ENCODE peak calls at places on chromosomes 16 and 17, in ten cellular contexts. D is fibroblast of pulmonary artery, T is AG04449, H is heart left ventricle, G is fibroblast of mammary gland, A is AG04450, N is IMR-90, W is BE2C, Q is lower lobe of right lung, L is mucosa of descending colon. F is an unnamed sample.

GRCh38 chr17:8632087-8632486 is 1.6 kb upstream of the MYH10 start:
- DNase-seq in D (no peak), T (no peak), H (no peak), G (no peak), A (no peak), N (no peak), W (no peak), Q (no peak), L (no peak), F (no peak)

GRCh38 chr17:72439893-72440502 is 319.2 kb downstream of the SOX9 start:
- DNase-seq in D (no peak), T (no peak), H (no peak), G (no peak), A (no peak), N (no peak), W (no peak), Q (no peak), L (no peak), F (no peak)

GRCh38 chr17:28792877-28793666 is 49.3 kb downstream of the TRAF4 start:
- DNase-seq in D (peak), T (no peak), H (no peak), G (no peak), A (no peak), N (peak), W (no peak), Q (no peak), L (no peak), F (no peak)

GRCh38 chr17:74008196-74008595 is 195.3 kb upstream of the RPL38 start:
- DNase-seq in D (no peak), T (no peak), H (no peak), G (peak), A (no peak), N (no peak), W (no peak), Q (no peak), L (no peak), F (no peak)

GRCh38 chr17:44256671-44257070 is 11.3 kb downstream of the SLC4A1 start:
- DNase-seq in D (no peak), T (no peak), H (no peak), G (no peak), A (no peak), N (no peak), W (no peak), Q (no peak), L (no peak), F (no peak)

GRCh38 chr16:24800586-24800985 is 45.2 kb upstream of the SLC5A11 start:
- DNase-seq in D (peak), T (no peak), H (no peak), G (peak), A (no peak), N (peak), W (no peak), Q (no peak), L (no peak), F (peak)

GRCh38 chr16:48317614-48318013 is 67.6 kb downstream of the SIAH1 start:
- DNase-seq in D (peak), T (peak), H (no peak), G (peak), A (no peak), N (peak), W (no peak), Q (no peak), L (no peak), F (peak)

GRCh38 chr17:72839086-72839728 is 253.3 kb downstream of the SLC39A11 start:
- DNase-seq in D (no peak), T (no peak), H (no peak), G (no peak), A (no peak), N (no peak), W (no peak), Q (no peak), L (no peak), F (no peak)

GRCh38 chr16:66539628-66540469 is 10.1 kb downstream of the TK2 start:
- DNase-seq in D (no peak), T (no peak), H (no peak), G (no peak), A (no peak), N (no peak), W (no peak), Q (no peak), L (no peak), F (peak)

GRCh38 chr16:66542396-66542795 is 7.5 kb downstream of the TK2 start:
- DNase-seq in D (no peak), T (no peak), H (no peak), G (no peak), A (no peak), N (no peak), W (no peak), Q (no peak), L (no peak), F (no peak)

GRCh38 chr16:66544358-66544757 is 5.6 kb downstream of the TK2 start:
- DNase-seq in D (no peak), T (no peak), H (no peak), G (no peak), A (no peak), N (no peak), W (no peak), Q (no peak), L (no peak), F (no peak)

GRCh38 chr16:66541388-66542360 is 8.2 kb downstream of the TK2 start:
- DNase-seq in D (no peak), T (no peak), H (no peak), G (no peak), A (no peak), N (no peak), W (no peak), Q (no peak), L (no peak), F (no peak)

DNA sequence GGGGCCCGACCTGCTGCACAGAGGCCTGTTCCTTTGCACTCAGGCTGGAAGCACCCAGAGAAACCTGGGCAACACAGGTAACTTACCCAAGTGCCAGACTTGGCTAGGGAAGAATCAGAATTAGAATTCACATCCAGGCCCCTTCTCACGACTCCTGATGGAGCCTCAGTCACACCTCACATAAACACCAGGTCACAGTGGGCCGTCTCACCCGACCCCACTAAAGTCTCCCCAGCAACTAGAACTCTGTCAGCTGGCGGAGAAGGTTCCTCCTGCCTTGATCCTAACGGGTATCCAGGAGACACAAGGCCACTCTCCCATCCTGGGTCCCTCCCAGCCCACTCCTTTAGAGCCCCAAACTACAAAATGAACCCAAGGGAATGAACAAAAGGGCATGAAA is 6.4 kb downstream of the TK2 start:
- DNase-seq in D (no peak), T (no peak), H (no peak), G (no peak), A (no peak), N (no peak), W (no peak), Q (no peak), L (no peak), F (no peak)
- TF ChIP-seq CTCF in D (no peak), T (no peak), H (no peak), G (no peak), A (no peak), N (no peak), W (no peak), Q (no peak), L (no peak), F (no peak)

GRCh38 chr16:85323230-85323960 is 211.1 kb upstream of the CIBAR2 start:
- DNase-seq in D (no peak), T (no peak), H (no peak), G (no peak), A (no peak), N (no peak), W (no peak), Q (no peak), L (no peak), F (no peak)

GRCh38 chr16:85321856-85322271 is 209.6 kb upstream of the CIBAR2 start:
- DNase-seq in D (peak), T (no peak), H (peak), G (peak), A (peak), N (peak), W (peak), Q (peak), L (peak), F (no peak)

GRCh38 chr16:85326113-85326793 is 214.0 kb upstream of the CIBAR2 start:
- DNase-seq in D (peak), T (no peak), H (no peak), G (no peak), A (no peak), N (peak), W (no peak), Q (no peak), L (no peak), F (no peak)

GRCh38 chr16:85324506-85324905 is 212.2 kb upstream of the CIBAR2 start:
- DNase-seq in D (no peak), T (no peak), H (no peak), G (no peak), A (no peak), N (no peak), W (no peak), Q (no peak), L (no peak), F (no peak)

GRCh38 chr16:85323961-85324253 is 211.6 kb upstream of the CIBAR2 start:
- DNase-seq in D (no peak), T (no peak), H (no peak), G (no peak), A (no peak), N (no peak), W (no peak), Q (no peak), L (no peak), F (no peak)
- H3K4me3 ChIP-seq in D (no peak), T (no peak), H (no peak), G (no peak), A (no peak), N (no peak), W (no peak), Q (no peak), L (no peak), F (no peak)

DNA sequence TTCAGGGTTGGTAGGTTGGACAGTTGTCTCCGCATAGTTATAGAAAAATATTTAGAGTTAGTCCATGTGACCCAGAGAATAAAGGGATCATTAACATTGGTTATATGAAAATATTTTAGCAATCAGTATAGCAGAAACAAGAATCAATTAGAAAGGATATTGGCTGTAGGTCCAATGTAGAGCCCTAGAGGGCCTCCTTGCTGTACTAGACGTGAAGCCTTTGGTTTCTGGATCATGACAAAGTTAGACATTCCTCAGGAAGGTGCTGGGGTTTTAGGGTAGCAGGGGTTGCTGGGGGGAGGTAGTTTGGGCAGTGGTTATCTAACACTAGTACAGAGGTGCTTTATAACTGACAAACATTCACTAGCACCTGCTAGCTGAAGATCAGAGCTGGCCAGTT is 31.6 kb upstream of the ANKFN1 start:
- DNase-seq in D (no peak), T (no peak), H (no peak), G (no peak), A (no peak), N (no peak), W (no peak), Q (no peak), L (no peak), F (no peak)
- TF ChIP-seq CTCF in D (no peak), T (no peak), H (no peak), G (peak), A (peak), N (peak), W (no peak), Q (no peak), L (no peak), F (no peak)

DNA sequence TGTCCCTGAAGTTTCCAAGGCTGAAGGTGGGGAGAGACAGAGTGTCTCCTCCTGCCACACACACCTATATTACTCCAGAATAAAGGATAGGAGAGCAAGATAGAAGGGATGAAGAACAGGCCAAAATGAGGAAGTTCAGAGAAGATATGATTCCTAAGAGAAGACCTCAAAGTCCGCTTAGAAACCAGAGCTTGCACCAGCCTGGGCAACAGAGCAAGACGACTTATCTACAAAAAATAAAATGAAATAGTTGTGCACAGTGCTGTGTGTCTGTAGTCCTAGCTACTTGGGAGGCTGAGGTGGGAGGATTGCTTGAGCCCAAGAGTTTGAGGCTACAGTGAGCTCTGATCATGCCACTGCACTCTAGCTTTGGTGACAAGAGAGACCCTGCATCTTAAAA is 128.2 kb downstream of the HS3ST3B1 start:
- DNase-seq in D (no peak), T (no peak), H (no peak), G (no peak), A (no peak), N (no peak), W (no peak), Q (no peak), L (no peak), F (no peak)
- H3K4me3 ChIP-seq in D (no peak), T (no peak), H (no peak), G (no peak), A (no peak), N (no peak), W (no peak), Q (no peak), L (no peak), F (no peak)

GRCh38 chr16:58451263-58451662 is 48.7 kb upstream of the NDRG4 start:
- DNase-seq in D (no peak), T (no peak), H (peak), G (no peak), A (no peak), N (no peak), W (peak), Q (no peak), L (no peak), F (no peak)

GRCh38 chr16:58449768-58450167 is 50.2 kb upstream of the NDRG4 start:
- DNase-seq in D (no peak), T (no peak), H (no peak), G (no peak), A (no peak), N (no peak), W (no peak), Q (no peak), L (no peak), F (no peak)

GRCh38 chr16:58452640-58453039 is 47.3 kb upstream of the NDRG4 start:
- DNase-seq in D (no peak), T (no peak), H (no peak), G (no peak), A (no peak), N (no peak), W (no peak), Q (no peak), L (no peak), F (no peak)

GRCh38 chr16:58450590-58450989 is 49.4 kb upstream of the NDRG4 start:
- DNase-seq in D (no peak), T (no peak), H (no peak), G (no peak), A (no peak), N (no peak), W (no peak), Q (no peak), L (no peak), F (no peak)

GRCh38 chr16:58451945-58452401 is 48.0 kb upstream of the NDRG4 start:
- DNase-seq in D (peak), T (no peak), H (no peak), G (peak), A (no peak), N (no peak), W (no peak), Q (no peak), L (no peak), F (peak)
- TF ChIP-seq CTCF in D (no peak), T (no peak), H (no peak), G (no peak), A (no peak), N (no peak), W (peak), Q (no peak), L (no peak), F (no peak)

GRCh38 chr17:42316755-42317154 is 28.5 kb downstream of the STAT5A start:
- DNase-seq in D (no peak), T (no peak), H (no peak), G (no peak), A (no peak), N (no peak), W (no peak), Q (no peak), L (no peak), F (no peak)

GRCh38 chr17:42313389-42313772 is 25.1 kb downstream of the STAT5A start:
- DNase-seq in D (no peak), T (no peak), H (no peak), G (no peak), A (no peak), N (no peak), W (no peak), Q (no peak), L (no peak), F (no peak)

GRCh38 chr17:42317256-42317966 is 29.1 kb downstream of the STAT5A start:
- DNase-seq in D (no peak), T (no peak), H (no peak), G (no peak), A (no peak), N (no peak), W (no peak), Q (no peak), L (no peak), F (no peak)

GRCh38 chr17:42313773-42314566 is 25.7 kb downstream of the STAT5A start:
- DNase-seq in D (no peak), T (no peak), H (no peak), G (peak), A (no peak), N (no peak), W (no peak), Q (no peak), L (no peak), F (peak)

GRCh38 chr17:42315402-42316156 is 27.3 kb downstream of the STAT5A start:
- DNase-seq in D (no peak), T (no peak), H (no peak), G (no peak), A (no peak), N (no peak), W (no peak), Q (no peak), L (no peak), F (no peak)
- H3K4me3 ChIP-seq in D (no peak), T (no peak), H (no peak), G (no peak), A (no peak), N (no peak), W (no peak), Q (no peak), L (no peak), F (no peak)